ENCODE peak calls at places on chromosomes 6 and 20, in six cellular contexts. One of them, this sample, is unnamed.

GRCh38 chr6:42294759-42295158 is 77.1 kb upstream of the MRPS10 start:
- DNase-seq in H1: no peak
- DNase-seq in HCT116: peak
- DNase-seq in GM12878: no peak
- DNase-seq in HepG2: peak
- DNase-seq in K562: no peak
- DNase-seq in this sample: no peak

GRCh38 chr20:36153754-36154695 is 515 bp upstream of the EPB41L1 start:
- DNase-seq in H1: no peak
- DNase-seq in HCT116: no peak
- DNase-seq in GM12878: no peak
- DNase-seq in HepG2: peak
- DNase-seq in K562: peak
- DNase-seq in this sample: no peak

GRCh38 chr6:105363100-105363754 is 39.7 kb downstream of the PREP start:
- DNase-seq in H1: no peak
- DNase-seq in HCT116: no peak
- DNase-seq in GM12878: no peak
- DNase-seq in HepG2: no peak
- DNase-seq in K562: no peak
- DNase-seq in this sample: no peak

GRCh38 chr6:27605401-27606342 is 132.8 kb upstream of the ZNF184 start:
- DNase-seq in H1: peak
- DNase-seq in HCT116: peak
- DNase-seq in GM12878: no peak
- DNase-seq in HepG2: peak
- DNase-seq in K562: peak
- DNase-seq in this sample: peak

GRCh38 chr20:57559658-57560553 is 1.0 kb upstream of the PCK1 start:
- DNase-seq in H1: no peak
- DNase-seq in HCT116: no peak
- DNase-seq in GM12878: no peak
- DNase-seq in HepG2: no peak
- DNase-seq in K562: no peak
- DNase-seq in this sample: no peak

GRCh38 chr20:18754030-18754659 is 59.4 kb upstream of the SCP2D1 start:
- DNase-seq in H1: no peak
- DNase-seq in HCT116: no peak
- DNase-seq in GM12878: peak
- DNase-seq in HepG2: no peak
- DNase-seq in K562: no peak
- DNase-seq in this sample: no peak

GRCh38 chr6:1255646-1256365 is 56.1 kb upstream of the FOXQ1 start:
- DNase-seq in H1: no peak
- DNase-seq in HCT116: no peak
- DNase-seq in GM12878: no peak
- DNase-seq in HepG2: no peak
- DNase-seq in K562: no peak
- DNase-seq in this sample: no peak

GRCh38 chr6:1311400-1312192 is at the start of gene FOXQ1:
- DNase-seq in H1: no peak
- DNase-seq in HCT116: peak
- DNase-seq in GM12878: no peak
- DNase-seq in HepG2: peak
- DNase-seq in K562: no peak
- DNase-seq in this sample: no peak

GRCh38 chr6:45737331-45738056 is 278.2 kb downstream of the CLIC5 start:
- DNase-seq in H1: no peak
- DNase-seq in HCT116: no peak
- DNase-seq in GM12878: peak
- DNase-seq in HepG2: no peak
- DNase-seq in K562: no peak
- DNase-seq in this sample: no peak

GRCh38 chr6:27096834-27097511 is 150.5 kb upstream of the PRSS16 start:
- DNase-seq in H1: peak
- DNase-seq in HCT116: peak
- DNase-seq in GM12878: no peak
- DNase-seq in HepG2: no peak
- DNase-seq in K562: no peak
- DNase-seq in this sample: peak

GRCh38 chr6:106534564-106534982 is 94.7 kb downstream of the RTN4IP1 start:
- DNase-seq in H1: no peak
- DNase-seq in HCT116: no peak
- DNase-seq in GM12878: no peak
- DNase-seq in HepG2: no peak
- DNase-seq in K562: no peak
- DNase-seq in this sample: no peak

GRCh38 chr20:63244468-63244867 is 8.8 kb downstream of the BIRC7 start:
- DNase-seq in H1: no peak
- DNase-seq in HCT116: no peak
- DNase-seq in GM12878: no peak
- DNase-seq in HepG2: no peak
- DNase-seq in K562: no peak
- DNase-seq in this sample: no peak

GRCh38 chr6:36241728-36242127 is 28.1 kb upstream of the PNPLA1 start:
- DNase-seq in H1: no peak
- DNase-seq in HCT116: no peak
- DNase-seq in GM12878: peak
- DNase-seq in HepG2: no peak
- DNase-seq in K562: peak
- DNase-seq in this sample: no peak

GRCh38 chr6:46901747-46902362 is 19.9 kb downstream of the ADGRF5 start:
- DNase-seq in H1: no peak
- DNase-seq in HCT116: no peak
- DNase-seq in GM12878: no peak
- DNase-seq in HepG2: no peak
- DNase-seq in K562: no peak
- DNase-seq in this sample: no peak

GRCh38 chr20:53302695-53303094 is 290.9 kb downstream of the ZNF217 start:
- DNase-seq in H1: no peak
- DNase-seq in HCT116: no peak
- DNase-seq in GM12878: no peak
- DNase-seq in HepG2: no peak
- DNase-seq in K562: no peak
- DNase-seq in this sample: no peak

GRCh38 chr6:20693466-20694063 is 159.3 kb downstream of the CDKAL1 start:
- DNase-seq in H1: no peak
- DNase-seq in HCT116: no peak
- DNase-seq in GM12878: no peak
- DNase-seq in HepG2: no peak
- DNase-seq in K562: no peak
- DNase-seq in this sample: no peak

GRCh38 chr6:151285121-151285520 is 45.4 kb downstream of the AKAP12 start:
- DNase-seq in H1: no peak
- DNase-seq in HCT116: no peak
- DNase-seq in GM12878: no peak
- DNase-seq in HepG2: no peak
- DNase-seq in K562: no peak
- DNase-seq in this sample: no peak

GRCh38 chr6:149905371-149905910 is 7.5 kb upstream of the RAET1E start:
- DNase-seq in H1: no peak
- DNase-seq in HCT116: no peak
- DNase-seq in GM12878: no peak
- DNase-seq in HepG2: no peak
- DNase-seq in K562: no peak
- DNase-seq in this sample: no peak

GRCh38 chr6:17281100-17281496 is at the start of gene RBM24:
- DNase-seq in H1: no peak
- DNase-seq in HCT116: peak
- DNase-seq in GM12878: no peak
- DNase-seq in HepG2: peak
- DNase-seq in K562: no peak
- DNase-seq in this sample: no peak

GRCh38 chr6:41577865-41578713 is 31.9 kb downstream of the FOXP4 start:
- DNase-seq in H1: no peak
- DNase-seq in HCT116: peak
- DNase-seq in GM12878: no peak
- DNase-seq in HepG2: peak
- DNase-seq in K562: peak
- DNase-seq in this sample: no peak

DNA sequence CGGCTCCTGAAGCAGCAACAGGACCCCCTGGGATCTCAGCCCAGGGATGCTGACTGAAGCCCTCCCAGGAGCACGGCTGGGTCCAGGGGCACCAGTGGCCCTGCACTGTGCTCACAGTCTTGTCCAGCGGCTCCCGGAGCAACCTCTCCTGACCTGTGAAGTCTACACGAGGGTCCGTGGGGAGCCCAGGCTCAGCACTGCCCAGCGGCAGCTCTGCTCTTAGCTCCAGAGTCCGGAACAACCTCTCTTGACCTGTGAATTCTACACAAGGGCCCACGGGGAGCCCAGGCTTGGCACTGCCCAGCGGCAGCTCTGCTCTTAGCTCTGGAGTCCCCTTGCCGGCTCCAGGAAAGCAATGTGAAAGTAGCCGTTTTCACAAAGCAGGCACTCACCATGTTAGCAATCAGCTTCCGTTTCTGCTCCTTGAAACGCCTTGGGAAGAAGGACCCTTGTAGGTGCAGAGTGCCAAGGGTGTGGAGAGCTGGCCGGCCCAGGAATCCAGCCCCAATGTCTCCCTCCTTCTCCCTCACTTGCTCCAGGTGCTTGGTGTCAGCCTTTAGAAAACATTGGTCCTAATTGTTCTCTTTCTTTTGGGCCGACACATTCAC is 310.9 kb downstream of the CDH4 start:
- DNase-seq in H1: no peak
- DNase-seq in HCT116: no peak
- DNase-seq in GM12878: no peak
- DNase-seq in HepG2: no peak
- DNase-seq in K562: no peak
- DNase-seq in this sample: no peak
- TF ChIP-seq ZNF274 in H1: no peak
- TF ChIP-seq ZNF274 in HCT116: no peak
- TF ChIP-seq ZNF274 in GM12878: no peak
- TF ChIP-seq ZNF274 in HepG2: no peak
- TF ChIP-seq ZNF274 in K562: no peak
- TF ChIP-seq ZNF274 in this sample: no peak

GRCh38 chr20:43996240-43996930 is 81.7 kb downstream of the TOX2 start:
- DNase-seq in H1: no peak
- DNase-seq in HCT116: no peak
- DNase-seq in GM12878: no peak
- DNase-seq in HepG2: no peak
- DNase-seq in K562: no peak
- DNase-seq in this sample: no peak
- TF ChIP-seq ZNF274 in H1: no peak
- TF ChIP-seq ZNF274 in HCT116: no peak
- TF ChIP-seq ZNF274 in GM12878: no peak
- TF ChIP-seq ZNF274 in HepG2: no peak
- TF ChIP-seq ZNF274 in K562: no peak
- TF ChIP-seq ZNF274 in this sample: no peak

GRCh38 chr6:25057121-25057520 is 121.4 kb upstream of the RIPOR2 start:
- DNase-seq in H1: no peak
- DNase-seq in HCT116: no peak
- DNase-seq in GM12878: no peak
- DNase-seq in HepG2: no peak
- DNase-seq in K562: no peak
- DNase-seq in this sample: no peak

GRCh38 chr6:25054469-25054868 is 118.7 kb upstream of the RIPOR2 start:
- DNase-seq in H1: no peak
- DNase-seq in HCT116: no peak
- DNase-seq in GM12878: no peak
- DNase-seq in HepG2: no peak
- DNase-seq in K562: no peak
- DNase-seq in this sample: no peak

GRCh38 chr6:25053875-25054371 is 118.2 kb upstream of the RIPOR2 start:
- DNase-seq in H1: no peak
- DNase-seq in HCT116: no peak
- DNase-seq in GM12878: no peak
- DNase-seq in HepG2: no peak
- DNase-seq in K562: no peak
- DNase-seq in this sample: no peak

GRCh38 chr6:25058387-25058786 is 122.6 kb upstream of the RIPOR2 start:
- DNase-seq in H1: no peak
- DNase-seq in HCT116: no peak
- DNase-seq in GM12878: no peak
- DNase-seq in HepG2: no peak
- DNase-seq in K562: no peak
- DNase-seq in this sample: no peak

DNA sequence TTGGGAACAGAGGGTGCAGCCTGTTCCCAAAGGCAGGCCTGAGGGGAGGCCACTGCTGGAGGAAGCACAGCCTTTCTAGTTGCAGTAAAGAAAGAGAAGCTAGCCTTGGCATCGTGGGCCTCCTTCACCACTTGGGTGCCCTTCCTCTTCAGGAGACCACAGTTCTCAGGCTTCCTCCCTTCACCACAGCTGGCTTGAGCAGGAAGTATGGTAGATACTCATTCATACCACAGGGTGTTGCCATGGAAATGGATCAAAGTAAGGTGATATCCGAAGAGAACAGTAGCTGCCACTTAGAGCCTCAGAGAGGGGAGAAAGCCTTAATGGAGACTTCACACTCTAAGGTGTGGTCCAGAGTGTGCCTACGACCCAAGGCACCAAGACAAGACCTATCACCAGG is 120.4 kb upstream of the RIPOR2 start:
- DNase-seq in H1: no peak
- DNase-seq in HCT116: no peak
- DNase-seq in GM12878: no peak
- DNase-seq in HepG2: no peak
- DNase-seq in K562: no peak
- DNase-seq in this sample: no peak
- TF ChIP-seq ZNF274 in H1: no peak
- TF ChIP-seq ZNF274 in HCT116: no peak
- TF ChIP-seq ZNF274 in GM12878: no peak
- TF ChIP-seq ZNF274 in HepG2: no peak
- TF ChIP-seq ZNF274 in K562: no peak
- TF ChIP-seq ZNF274 in this sample: no peak

GRCh38 chr6:3808759-3809514 is 40.2 kb upstream of the FAM50B start:
- DNase-seq in H1: no peak
- DNase-seq in HCT116: peak
- DNase-seq in GM12878: no peak
- DNase-seq in HepG2: peak
- DNase-seq in K562: no peak
- DNase-seq in this sample: no peak

GRCh38 chr6:3806169-3806922 is 42.8 kb upstream of the FAM50B start:
- DNase-seq in H1: no peak
- DNase-seq in HCT116: no peak
- DNase-seq in GM12878: no peak
- DNase-seq in HepG2: peak
- DNase-seq in K562: no peak
- DNase-seq in this sample: no peak

GRCh38 chr6:3809982-3810381 is 39.2 kb upstream of the FAM50B start:
- DNase-seq in H1: no peak
- DNase-seq in HCT116: no peak
- DNase-seq in GM12878: no peak
- DNase-seq in HepG2: no peak
- DNase-seq in K562: no peak
- DNase-seq in this sample: no peak

GRCh38 chr6:3809515-3809891 is 39.7 kb upstream of the FAM50B start:
- DNase-seq in H1: no peak
- DNase-seq in HCT116: no peak
- DNase-seq in GM12878: no peak
- DNase-seq in HepG2: no peak
- DNase-seq in K562: no peak
- DNase-seq in this sample: no peak

DNA sequence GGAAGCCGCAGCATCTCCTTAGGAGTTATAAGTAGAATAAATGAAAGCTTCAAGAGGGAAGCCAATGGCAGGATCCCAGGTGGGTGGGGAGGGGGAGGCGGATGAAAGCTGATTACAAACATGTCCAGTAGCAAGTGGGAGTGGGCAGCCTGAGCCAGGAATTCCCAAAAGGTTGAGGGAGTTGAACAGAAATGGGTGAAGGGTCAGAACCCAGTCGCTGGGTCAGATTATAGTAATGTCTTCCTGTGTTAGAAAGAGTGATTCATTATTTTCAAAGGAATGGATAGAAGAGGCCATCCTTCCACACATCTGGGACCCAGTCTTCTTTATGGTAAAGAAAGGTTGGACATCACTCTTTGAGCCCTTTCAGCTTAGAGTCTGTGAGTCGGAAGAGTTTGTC is 41.0 kb upstream of the FAM50B start:
- DNase-seq in H1: no peak
- DNase-seq in HCT116: no peak
- DNase-seq in GM12878: no peak
- DNase-seq in HepG2: no peak
- DNase-seq in K562: no peak
- DNase-seq in this sample: no peak
- TF ChIP-seq ZNF274 in H1: no peak
- TF ChIP-seq ZNF274 in HCT116: no peak
- TF ChIP-seq ZNF274 in GM12878: no peak
- TF ChIP-seq ZNF274 in HepG2: no peak
- TF ChIP-seq ZNF274 in K562: no peak
- TF ChIP-seq ZNF274 in this sample: no peak